ENCODE peak calls at places on chromosomes 1 and 21, in seven cellular contexts. Y is CD8-positive, alpha-beta memory T cell; T is HEK293T; C is fibroblast of the aortic adventitia; M is hypothalamus; V is NCI-H2029; Q is tibial artery. L is an unnamed sample.

GRCh38 chr1:77825356-77825709 is 45.9 kb downstream of the MIGA1 start:
- DNase-seq in Y (no peak), T (peak), C (peak), M (no peak), V (no peak), Q (no peak), L (peak)

GRCh38 chr1:87334351-87335174 is 5.9 kb downstream of the LMO4 start:
- DNase-seq in Y (peak), T (peak), C (peak), M (no peak), V (no peak), Q (no peak), L (no peak)

GRCh38 chr21:42760977-42761751 is 107.7 kb downstream of the PDE9A start:
- DNase-seq in Y (peak), T (no peak), C (no peak), M (no peak), V (no peak), Q (no peak), L (no peak)

GRCh38 chr1:155173478-155174333 is at the start of gene TRIM46:
- DNase-seq in Y (peak), T (peak), C (peak), M (no peak), V (no peak), Q (peak), L (peak)

GRCh38 chr1:109508873-109509175 is 703 bp downstream of the AMIGO1 start:
- DNase-seq in Y (no peak), T (no peak), C (no peak), M (no peak), V (no peak), Q (no peak), L (no peak)

GRCh38 chr1:54132485-54132884 is 20.3 kb downstream of the CDCP2 start:
- DNase-seq in Y (no peak), T (no peak), C (no peak), M (no peak), V (no peak), Q (no peak), L (no peak)

GRCh38 chr1:7087888-7088287 is 302.6 kb downstream of the CAMTA1 start:
- DNase-seq in Y (no peak), T (no peak), C (no peak), M (no peak), V (no peak), Q (no peak), L (no peak)

GRCh38 chr1:191025896-191026642 is 548.4 kb upstream of the BRINP3 start:
- DNase-seq in Y (peak), T (no peak), C (no peak), M (no peak), V (no peak), Q (no peak), L (no peak)

GRCh38 chr1:219271914-219272545 is 98.4 kb downstream of the LYPLAL1 start:
- DNase-seq in Y (no peak), T (no peak), C (peak), M (no peak), V (no peak), Q (no peak), L (peak)

GRCh38 chr1:201282931-201283829 is at the start of gene PKP1:
- DNase-seq in Y (no peak), T (no peak), C (no peak), M (no peak), V (peak), Q (no peak), L (peak)

GRCh38 chr1:94048413-94049164 is 72.4 kb downstream of the ABCA4 start:
- DNase-seq in Y (no peak), T (no peak), C (peak), M (no peak), V (no peak), Q (no peak), L (peak)

GRCh38 chr1:225441314-225442119 is 13.7 kb upstream of the LBR start:
- DNase-seq in Y (no peak), T (no peak), C (no peak), M (no peak), V (no peak), Q (no peak), L (no peak)

GRCh38 chr1:54421101-54421504 is 14.9 kb upstream of the SSBP3 start:
- DNase-seq in Y (no peak), T (no peak), C (no peak), M (no peak), V (no peak), Q (no peak), L (peak)

GRCh38 chr1:67830226-67830625 is 3.0 kb downstream of the GNG12 start:
- DNase-seq in Y (no peak), T (no peak), C (peak), M (no peak), V (no peak), Q (no peak), L (peak)

GRCh38 chr21:15272171-15272570 is 207.4 kb upstream of the NRIP1 start:
- DNase-seq in Y (no peak), T (no peak), C (no peak), M (no peak), V (no peak), Q (no peak), L (no peak)

GRCh38 chr1:18385239-18385790 is 95.4 kb upstream of the KLHDC7A start:
- DNase-seq in Y (no peak), T (no peak), C (no peak), M (no peak), V (no peak), Q (no peak), L (peak)

GRCh38 chr1:204962742-204963632 is 80.0 kb upstream of the CNTN2 start:
- DNase-seq in Y (no peak), T (no peak), C (peak), M (no peak), V (no peak), Q (no peak), L (no peak)

GRCh38 chr1:31955917-31956736 is 18.0 kb upstream of the PTP4A2 start:
- DNase-seq in Y (peak), T (no peak), C (peak), M (no peak), V (no peak), Q (peak), L (peak)

GRCh38 chr1:99180915-99181314 is 83.4 kb upstream of the PLPPR4 start:
- DNase-seq in Y (no peak), T (no peak), C (no peak), M (no peak), V (no peak), Q (no peak), L (no peak)

GRCh38 chr1:84122780-84123382 is 21.2 kb upstream of the PRKACB start:
- DNase-seq in Y (peak), T (peak), C (peak), M (no peak), V (peak), Q (no peak), L (peak)

GRCh38 chr1:23657659-23658275 is 33.8 kb upstream of the RPL11 start:
- DNase-seq in Y (no peak), T (peak), C (peak), M (no peak), V (no peak), Q (no peak), L (peak)

GRCh38 chr21:27812279-27812678 is 845.4 kb upstream of the ADAMTS5 start:
- DNase-seq in Y (no peak), T (no peak), C (no peak), M (no peak), V (no peak), Q (no peak), L (no peak)